ENCODE peak calls at places on chromosomes 6 and 20, in eight cellular contexts. W is AG10803, N is A673, G is fibroblast of the aortic adventitia, H is cardiac fibroblast, T is lung, S is HFF-Myc, L is lower leg skin. Z is an unnamed sample.

GRCh38 chr6:150775400-150775799 is 90.1 kb upstream of the MTHFD1L start:
- DNase-seq in G (no peak), L (no peak), T (no peak), S (no peak), N (peak; percentile 21), W (no peak), H (no peak), Z (no peak)

GRCh38 chr20:35088231-35088794 is 4.3 kb downstream of the TRPC4AP start:
- DNase-seq in L (no peak), H (peak; percentile 64), W (peak; percentile 13), T (no peak), S (no peak), N (peak; percentile 83), G (peak; percentile 34), Z (no peak)

GRCh38 chr6:7431594-7432390 is 42.2 kb downstream of the RIOK1 start:
- DNase-seq in L (no peak), G (peak; percentile 31), H (peak; percentile 38), W (peak; percentile 52), T (no peak), N (no peak), S (no peak), Z (no peak)

GRCh38 chr20:35489717-35490116 is 34.3 kb downstream of the CEP250 start:
- DNase-seq in S (no peak), H (no peak), W (no peak), N (no peak), L (no peak), G (no peak), T (no peak), Z (no peak)

GRCh38 chr6:157667211-157668033 is 155.6 kb upstream of the SNX9 start:
- DNase-seq in W (peak; percentile 65), S (peak; percentile 56), H (peak; percentile 75), G (peak; percentile 81), L (peak; percentile 85), N (peak; percentile 73), T (peak; percentile 49), Z (no peak)

GRCh38 chr6:11069760-11070159 is 23.9 kb upstream of the SMIM13 start:
- DNase-seq in N (no peak), L (no peak), W (no peak), G (no peak), H (no peak), T (no peak), S (no peak), Z (no peak)

GRCh38 chr6:27275025-27275956 is 27.8 kb downstream of the PRSS16 start:
- DNase-seq in S (no peak), L (no peak), N (peak; percentile 64), G (no peak), H (no peak), W (no peak), T (no peak), Z (no peak)

GRCh38 chr6:17473554-17473953 is 80.2 kb downstream of the CAP2 start:
- DNase-seq in N (no peak), H (no peak), G (no peak), S (no peak), W (peak; percentile 16), L (no peak), T (no peak), Z (peak; percentile 66)

GRCh38 chr6:41039060-41039998 is at the start of gene UNC5CL:
- DNase-seq in N (peak; percentile 48), L (peak; percentile 67), S (no peak), W (peak; percentile 15), T (peak; percentile 74), H (peak; percentile 15), G (peak; percentile 12), Z (peak; percentile 55)

GRCh38 chr6:39301606-39302005 is 12.6 kb downstream of the KCNK17 start:
- DNase-seq in H (peak; percentile 7), S (no peak), L (no peak), T (no peak), W (no peak), N (peak; percentile 12), G (no peak), Z (no peak)
- TF ChIP-seq CTCF in H (peak; percentile 33), S (peak; percentile 50), L (no peak), T (no peak), W (peak; percentile 42), N (peak; percentile 58), G (no peak), Z (no peak)

DNA sequence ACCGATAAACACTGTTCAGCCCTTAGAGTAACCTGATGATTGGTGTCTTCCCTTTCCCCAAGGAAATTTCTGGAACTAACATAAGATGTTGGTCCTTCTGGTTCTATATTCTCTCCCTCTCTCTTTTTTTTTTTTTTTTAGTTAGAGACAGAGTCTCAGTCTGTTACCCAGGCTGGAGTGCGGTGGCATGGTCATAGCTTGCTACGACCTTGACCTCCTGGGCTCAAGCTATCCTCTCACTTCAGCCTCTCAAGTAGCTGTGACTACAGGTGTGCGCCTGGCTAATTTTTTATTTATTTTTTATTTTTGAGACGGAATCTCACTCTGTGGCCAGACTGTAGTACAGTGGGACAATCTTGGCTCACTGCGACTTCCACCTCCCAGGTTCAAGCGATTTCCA is 12.9 kb downstream of the PANK2 start:
- DNase-seq in W (no peak), G (no peak), T (no peak), H (no peak), N (no peak), S (no peak), L (peak; percentile 31), Z (no peak)
- H3K4me3 ChIP-seq in W (peak overlapping the region; percentile 0), G (peak overlapping the region; percentile 1), T (no peak overlapping the region), H (no peak overlapping the region), N (no peak overlapping the region), S (no peak overlapping the region), L (no peak overlapping the region), Z (no peak overlapping the region)

GRCh38 chr6:166930354-166930891 is 25.9 kb downstream of the RNASET2 start:
- DNase-seq in N (no peak), W (no peak), G (no peak), H (no peak), L (peak; percentile 56), T (no peak), S (no peak), Z (no peak)
- TF ChIP-seq CTCF in N (no peak), W (no peak), G (no peak), H (no peak), L (no peak), T (no peak), S (no peak), Z (no peak)

GRCh38 chr6:135116566-135116965 is 61.9 kb upstream of the HBS1L start:
- DNase-seq in N (peak; percentile 4), T (no peak), W (no peak), L (no peak), H (no peak), G (no peak), S (no peak), Z (no peak)
- H3K4me3 ChIP-seq in N (no peak overlapping the region), T (no peak overlapping the region), W (no peak overlapping the region), L (no peak overlapping the region), H (no peak overlapping the region), G (no peak overlapping the region), S (no peak overlapping the region), Z (no peak overlapping the region)

GRCh38 chr6:35972471-35972985 is 51.6 kb upstream of the SRPK1 start:
- DNase-seq in T (no peak), L (peak; percentile 72), H (peak; percentile 40), W (no peak), N (peak; percentile 11), S (no peak), G (peak; percentile 92), Z (no peak)
- TF ChIP-seq CTCF in T (no peak), L (no peak), H (peak; percentile 19), W (no peak), N (no peak), S (no peak), G (peak; percentile 32), Z (no peak)

DNA sequence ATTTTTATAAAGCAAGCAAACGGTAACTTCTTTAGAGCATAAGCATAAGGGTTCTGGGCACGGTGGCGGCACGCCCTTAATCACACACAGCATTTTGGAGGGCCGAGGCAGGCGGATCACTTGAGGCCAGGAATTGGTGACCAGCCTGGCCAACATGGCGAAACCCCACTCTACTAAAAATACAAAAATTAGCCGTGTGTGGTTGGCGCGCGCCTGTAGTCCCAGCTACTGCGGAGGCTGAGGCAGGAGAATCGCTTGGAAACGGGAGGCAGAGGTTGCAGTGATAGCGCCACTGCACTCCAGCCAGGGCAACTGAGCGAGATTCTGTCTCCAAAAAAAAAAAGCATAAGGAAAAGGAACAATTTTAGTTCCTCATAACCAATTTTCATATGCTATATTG is 2.6 kb downstream of the SENP6 start:
- DNase-seq in S (no peak), G (no peak), H (no peak), T (no peak), N (no peak), W (no peak), L (no peak), Z (no peak)
- H3K4me3 ChIP-seq in S (peak overlapping the region; percentile 79), G (peak overlapping the region; percentile 84), H (peak overlapping the region; percentile 87), T (no peak overlapping the region), N (peak overlapping the region; percentile 90), W (peak overlapping the region; percentile 82), L (no peak overlapping the region), Z (peak overlapping the region; percentile 96)

DNA sequence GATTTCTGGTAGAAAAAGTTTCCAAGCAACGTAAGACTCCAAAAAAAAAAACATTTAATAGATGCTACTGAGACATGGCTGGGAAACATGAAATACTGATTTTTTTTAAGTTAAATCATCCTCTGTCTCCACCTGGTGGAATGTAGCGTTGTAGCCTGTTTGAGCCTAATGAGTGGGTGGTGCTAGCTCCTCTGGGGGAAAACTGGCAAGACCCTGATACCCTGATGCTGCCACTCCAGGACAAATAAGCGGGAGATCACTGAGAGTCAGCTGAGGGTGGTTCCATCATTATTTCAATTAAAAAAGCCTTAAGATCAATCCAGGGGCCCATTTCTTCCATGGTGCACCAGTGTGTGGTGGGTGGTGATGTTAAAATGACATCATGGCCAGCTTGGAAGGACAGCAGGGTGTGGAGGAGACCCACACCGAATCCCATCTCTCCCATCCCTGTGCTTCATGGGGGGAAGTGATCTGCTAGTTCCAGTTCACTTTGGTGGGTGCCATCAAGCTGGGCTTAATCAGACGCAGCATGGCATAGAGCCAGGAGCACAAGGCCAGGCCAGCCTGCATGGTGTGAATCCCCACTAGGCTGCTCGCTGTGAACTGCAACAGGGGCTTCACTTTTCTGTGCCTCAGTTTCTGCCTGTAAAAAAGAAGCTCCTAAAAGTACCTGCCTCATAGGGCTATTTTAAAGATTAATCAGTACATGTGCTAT is 12.8 kb upstream of the MRPS10 start:
- DNase-seq in L (no peak), W (no peak), H (peak; percentile 23), T (no peak), N (peak; percentile 23), G (peak; percentile 38), S (no peak), Z (no peak)
- TF ChIP-seq CTCF in L (no peak), W (peak; percentile 39), H (peak; percentile 42), T (no peak), N (peak; percentile 42), G (peak; percentile 42), S (no peak), Z (no peak)

Z was measured in gastrocnemius medialis.